ENCODE peak calls at places on chromosomes 2 and 18, in ten cellular contexts. One of them, this sample, is unnamed.

GRCh38 chr2:119489232-119489952 is 34.9 kb downstream of the SCTR start:
- DNase-seq in tibial artery: no peak
- DNase-seq in WERI-Rb-1: no peak
- DNase-seq in endothelial cell of umbilical vein: no peak
- DNase-seq in upper lobe of left lung: no peak
- DNase-seq in heart left ventricle: no peak
- DNase-seq in GM20000: no peak
- DNase-seq in progenitor cell of endocrine pancreas: no peak
- DNase-seq in CD14-positive monocyte: no peak
- DNase-seq in heart right ventricle: no peak
- DNase-seq in this sample: no peak

GRCh38 chr2:72220170-72220569 is 72.5 kb upstream of the CYP26B1 start:
- DNase-seq in heart left ventricle: no peak
- DNase-seq in WERI-Rb-1: peak; percentile 92
- DNase-seq in heart right ventricle: no peak
- DNase-seq in progenitor cell of endocrine pancreas: no peak
- DNase-seq in CD14-positive monocyte: no peak
- DNase-seq in tibial artery: no peak
- DNase-seq in endothelial cell of umbilical vein: no peak
- DNase-seq in upper lobe of left lung: no peak
- DNase-seq in GM20000: no peak
- DNase-seq in this sample: no peak

GRCh38 chr2:42922790-42923631 is 130.6 kb upstream of the HAAO start:
- DNase-seq in progenitor cell of endocrine pancreas: no peak
- DNase-seq in tibial artery: peak; percentile 90
- DNase-seq in endothelial cell of umbilical vein: no peak
- DNase-seq in GM20000: no peak
- DNase-seq in CD14-positive monocyte: no peak
- DNase-seq in WERI-Rb-1: no peak
- DNase-seq in upper lobe of left lung: no peak
- DNase-seq in heart left ventricle: no peak
- DNase-seq in heart right ventricle: no peak
- DNase-seq in this sample: no peak

GRCh38 chr18:8367217-8367988 is 241.8 kb upstream of the RAB12 start:
- DNase-seq in WERI-Rb-1: peak; percentile 54
- DNase-seq in heart left ventricle: no peak
- DNase-seq in tibial artery: no peak
- DNase-seq in GM20000: peak; percentile 42
- DNase-seq in endothelial cell of umbilical vein: peak; percentile 32
- DNase-seq in progenitor cell of endocrine pancreas: peak; percentile 40
- DNase-seq in heart right ventricle: peak; percentile 38
- DNase-seq in CD14-positive monocyte: no peak
- DNase-seq in upper lobe of left lung: peak; percentile 43
- DNase-seq in this sample: no peak

GRCh38 chr2:215971671-215972070 is 41.7 kb downstream of the MREG start:
- DNase-seq in upper lobe of left lung: no peak
- DNase-seq in heart right ventricle: no peak
- DNase-seq in heart left ventricle: no peak
- DNase-seq in progenitor cell of endocrine pancreas: no peak
- DNase-seq in GM20000: no peak
- DNase-seq in WERI-Rb-1: no peak
- DNase-seq in CD14-positive monocyte: no peak
- DNase-seq in endothelial cell of umbilical vein: no peak
- DNase-seq in tibial artery: no peak
- DNase-seq in this sample: no peak

GRCh38 chr2:201887851-201888451 is 81.6 kb downstream of the CDK15 start:
- DNase-seq in tibial artery: no peak
- DNase-seq in CD14-positive monocyte: no peak
- DNase-seq in progenitor cell of endocrine pancreas: no peak
- DNase-seq in WERI-Rb-1: peak; percentile 20
- DNase-seq in heart right ventricle: no peak
- DNase-seq in heart left ventricle: no peak
- DNase-seq in upper lobe of left lung: no peak
- DNase-seq in GM20000: no peak
- DNase-seq in endothelial cell of umbilical vein: peak; percentile 21
- DNase-seq in this sample: no peak

GRCh38 chr2:66317268-66317899 is 117.5 kb upstream of the MEIS1 start:
- DNase-seq in tibial artery: no peak
- DNase-seq in heart right ventricle: no peak
- DNase-seq in progenitor cell of endocrine pancreas: no peak
- DNase-seq in GM20000: no peak
- DNase-seq in WERI-Rb-1: no peak
- DNase-seq in CD14-positive monocyte: no peak
- DNase-seq in heart left ventricle: no peak
- DNase-seq in endothelial cell of umbilical vein: no peak
- DNase-seq in upper lobe of left lung: no peak
- DNase-seq in this sample: no peak

GRCh38 chr2:237427807-237428506 is 14.0 kb upstream of the COL6A3 start:
- DNase-seq in GM20000: no peak
- DNase-seq in heart left ventricle: no peak
- DNase-seq in tibial artery: no peak
- DNase-seq in heart right ventricle: no peak
- DNase-seq in CD14-positive monocyte: no peak
- DNase-seq in WERI-Rb-1: no peak
- DNase-seq in upper lobe of left lung: no peak
- DNase-seq in endothelial cell of umbilical vein: no peak
- DNase-seq in progenitor cell of endocrine pancreas: no peak
- DNase-seq in this sample: no peak

GRCh38 chr2:172423120-172423519 is 4.3 kb upstream of the ITGA6 start:
- DNase-seq in heart right ventricle: no peak
- DNase-seq in upper lobe of left lung: no peak
- DNase-seq in GM20000: no peak
- DNase-seq in endothelial cell of umbilical vein: no peak
- DNase-seq in progenitor cell of endocrine pancreas: no peak
- DNase-seq in CD14-positive monocyte: no peak
- DNase-seq in WERI-Rb-1: no peak
- DNase-seq in heart left ventricle: no peak
- DNase-seq in tibial artery: no peak
- DNase-seq in this sample: no peak

GRCh38 chr18:47595816-47596501 is 334.5 kb downstream of the SMAD2 start:
- DNase-seq in progenitor cell of endocrine pancreas: no peak
- DNase-seq in heart left ventricle: no peak
- DNase-seq in tibial artery: no peak
- DNase-seq in CD14-positive monocyte: no peak
- DNase-seq in endothelial cell of umbilical vein: peak; percentile 1
- DNase-seq in upper lobe of left lung: no peak
- DNase-seq in heart right ventricle: no peak
- DNase-seq in GM20000: peak; percentile 58
- DNase-seq in WERI-Rb-1: peak; percentile 78
- DNase-seq in this sample: no peak

GRCh38 chr2:214127178-214127970 is 283.5 kb upstream of the VWC2L start:
- DNase-seq in heart left ventricle: no peak
- DNase-seq in WERI-Rb-1: no peak
- DNase-seq in upper lobe of left lung: no peak
- DNase-seq in heart right ventricle: no peak
- DNase-seq in CD14-positive monocyte: no peak
- DNase-seq in progenitor cell of endocrine pancreas: no peak
- DNase-seq in endothelial cell of umbilical vein: no peak
- DNase-seq in tibial artery: peak; percentile 77
- DNase-seq in GM20000: no peak
- DNase-seq in this sample: no peak

GRCh38 chr2:61117534-61117933 is 44.5 kb upstream of the C2orf74 start:
- DNase-seq in endothelial cell of umbilical vein: no peak
- DNase-seq in upper lobe of left lung: no peak
- DNase-seq in heart left ventricle: no peak
- DNase-seq in tibial artery: no peak
- DNase-seq in progenitor cell of endocrine pancreas: no peak
- DNase-seq in heart right ventricle: no peak
- DNase-seq in WERI-Rb-1: no peak
- DNase-seq in CD14-positive monocyte: no peak
- DNase-seq in GM20000: peak; percentile 15
- DNase-seq in this sample: no peak

GRCh38 chr2:37349376-37349775 is 4.9 kb downstream of the QPCT start:
- DNase-seq in progenitor cell of endocrine pancreas: no peak
- DNase-seq in WERI-Rb-1: no peak
- DNase-seq in upper lobe of left lung: no peak
- DNase-seq in GM20000: no peak
- DNase-seq in endothelial cell of umbilical vein: no peak
- DNase-seq in CD14-positive monocyte: no peak
- DNase-seq in heart left ventricle: no peak
- DNase-seq in tibial artery: no peak
- DNase-seq in heart right ventricle: no peak
- DNase-seq in this sample: no peak

GRCh38 chr2:96099861-96100798 is 16.2 kb downstream of the ADRA2B start:
- DNase-seq in upper lobe of left lung: peak; percentile 10
- DNase-seq in WERI-Rb-1: peak; percentile 42
- DNase-seq in heart right ventricle: no peak
- DNase-seq in endothelial cell of umbilical vein: peak; percentile 26
- DNase-seq in CD14-positive monocyte: peak; percentile 8
- DNase-seq in tibial artery: peak; percentile 46
- DNase-seq in GM20000: no peak
- DNase-seq in progenitor cell of endocrine pancreas: no peak
- DNase-seq in heart left ventricle: no peak
- DNase-seq in this sample: peak; percentile 10

GRCh38 chr2:239984431-239985194 is 40.5 kb downstream of the NDUFA10 start:
- DNase-seq in CD14-positive monocyte: no peak
- DNase-seq in heart left ventricle: no peak
- DNase-seq in upper lobe of left lung: no peak
- DNase-seq in tibial artery: no peak
- DNase-seq in progenitor cell of endocrine pancreas: no peak
- DNase-seq in heart right ventricle: no peak
- DNase-seq in GM20000: no peak
- DNase-seq in WERI-Rb-1: no peak
- DNase-seq in endothelial cell of umbilical vein: no peak
- DNase-seq in this sample: no peak

GRCh38 chr18:44627245-44627644 is 53.4 kb upstream of the SETBP1 start:
- DNase-seq in GM20000: no peak
- DNase-seq in heart right ventricle: no peak
- DNase-seq in tibial artery: no peak
- DNase-seq in heart left ventricle: no peak
- DNase-seq in CD14-positive monocyte: no peak
- DNase-seq in WERI-Rb-1: no peak
- DNase-seq in upper lobe of left lung: no peak
- DNase-seq in endothelial cell of umbilical vein: peak; percentile 33
- DNase-seq in progenitor cell of endocrine pancreas: no peak
- DNase-seq in this sample: no peak

GRCh38 chr2:206614825-206615224 is 27.5 kb upstream of the FAM237A start:
- DNase-seq in WERI-Rb-1: no peak
- DNase-seq in heart left ventricle: no peak
- DNase-seq in CD14-positive monocyte: no peak
- DNase-seq in progenitor cell of endocrine pancreas: no peak
- DNase-seq in tibial artery: no peak
- DNase-seq in upper lobe of left lung: no peak
- DNase-seq in endothelial cell of umbilical vein: no peak
- DNase-seq in GM20000: no peak
- DNase-seq in heart right ventricle: no peak
- DNase-seq in this sample: no peak

GRCh38 chr2:32553829-32554432 is 73.9 kb upstream of the TTC27 start:
- DNase-seq in upper lobe of left lung: no peak
- DNase-seq in endothelial cell of umbilical vein: peak; percentile 63
- DNase-seq in CD14-positive monocyte: no peak
- DNase-seq in tibial artery: no peak
- DNase-seq in GM20000: peak; percentile 57
- DNase-seq in heart right ventricle: no peak
- DNase-seq in progenitor cell of endocrine pancreas: no peak
- DNase-seq in heart left ventricle: no peak
- DNase-seq in WERI-Rb-1: no peak
- DNase-seq in this sample: no peak

DNA sequence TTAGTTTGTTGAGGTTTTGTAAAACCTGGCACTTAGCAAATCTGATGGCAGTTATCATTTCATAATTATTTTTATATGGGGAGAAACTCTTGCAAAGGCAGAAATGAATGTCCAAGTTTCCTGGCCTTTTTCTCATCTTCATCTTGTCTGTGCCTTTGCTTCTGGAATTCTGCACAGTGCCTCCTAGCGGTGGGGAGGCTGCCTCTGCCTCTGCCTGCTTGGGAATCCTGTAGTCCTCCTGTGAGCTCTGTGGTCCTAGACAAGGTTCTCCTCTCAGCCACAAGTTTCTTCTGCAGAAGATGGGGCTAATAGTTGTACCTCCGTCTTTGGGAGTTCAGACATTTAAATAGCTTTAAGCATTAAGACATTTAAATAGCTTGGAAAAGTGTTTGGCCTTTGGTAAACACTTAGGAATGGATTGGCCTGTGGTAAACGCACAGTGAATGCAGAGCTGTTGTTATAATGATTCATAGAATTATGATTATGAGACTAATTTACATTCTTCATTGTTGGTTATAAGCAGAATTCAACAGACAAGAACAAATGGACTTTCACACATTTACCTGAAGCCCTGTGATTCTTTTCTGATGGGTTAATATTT is 101.2 kb downstream of the ZNF236 start:
- DNase-seq in heart left ventricle: no peak
- DNase-seq in GM20000: no peak
- DNase-seq in heart right ventricle: no peak
- DNase-seq in WERI-Rb-1: peak; percentile 71
- DNase-seq in upper lobe of left lung: no peak
- DNase-seq in endothelial cell of umbilical vein: peak; percentile 13
- DNase-seq in progenitor cell of endocrine pancreas: no peak
- DNase-seq in tibial artery: no peak
- DNase-seq in CD14-positive monocyte: no peak
- DNase-seq in this sample: no peak
- TF ChIP-seq CTCF in heart left ventricle: no peak
- TF ChIP-seq CTCF in GM20000: peak; percentile 37
- TF ChIP-seq CTCF in heart right ventricle: no peak
- TF ChIP-seq CTCF in WERI-Rb-1: peak; percentile 92
- TF ChIP-seq CTCF in upper lobe of left lung: no peak
- TF ChIP-seq CTCF in endothelial cell of umbilical vein: peak; percentile 52
- TF ChIP-seq CTCF in progenitor cell of endocrine pancreas: peak; percentile 57
- TF ChIP-seq CTCF in tibial artery: no peak
- TF ChIP-seq CTCF in CD14-positive monocyte: no peak
- TF ChIP-seq CTCF in this sample: no peak

GRCh38 chr2:44560961-44561360 is 199.2 kb downstream of the CAMKMT start:
- DNase-seq in upper lobe of left lung: no peak
- DNase-seq in endothelial cell of umbilical vein: peak; percentile 25
- DNase-seq in progenitor cell of endocrine pancreas: no peak
- DNase-seq in heart right ventricle: no peak
- DNase-seq in CD14-positive monocyte: no peak
- DNase-seq in WERI-Rb-1: no peak
- DNase-seq in heart left ventricle: no peak
- DNase-seq in GM20000: no peak
- DNase-seq in tibial artery: no peak
- DNase-seq in this sample: no peak
- TF ChIP-seq CTCF in upper lobe of left lung: no peak
- TF ChIP-seq CTCF in endothelial cell of umbilical vein: no peak
- TF ChIP-seq CTCF in progenitor cell of endocrine pancreas: no peak
- TF ChIP-seq CTCF in heart right ventricle: no peak
- TF ChIP-seq CTCF in CD14-positive monocyte: no peak
- TF ChIP-seq CTCF in WERI-Rb-1: no peak
- TF ChIP-seq CTCF in heart left ventricle: no peak
- TF ChIP-seq CTCF in GM20000: no peak
- TF ChIP-seq CTCF in tibial artery: no peak
- TF ChIP-seq CTCF in this sample: no peak

GRCh38 chr2:128282976-128283810 is 35.5 kb downstream of the HS6ST1 start:
- DNase-seq in heart left ventricle: no peak
- DNase-seq in CD14-positive monocyte: no peak
- DNase-seq in progenitor cell of endocrine pancreas: no peak
- DNase-seq in GM20000: no peak
- DNase-seq in heart right ventricle: peak; percentile 17
- DNase-seq in upper lobe of left lung: no peak
- DNase-seq in WERI-Rb-1: peak; percentile 76
- DNase-seq in endothelial cell of umbilical vein: no peak
- DNase-seq in tibial artery: no peak
- DNase-seq in this sample: no peak
- TF ChIP-seq CTCF in heart left ventricle: no peak
- TF ChIP-seq CTCF in CD14-positive monocyte: no peak
- TF ChIP-seq CTCF in progenitor cell of endocrine pancreas: peak; percentile 10
- TF ChIP-seq CTCF in GM20000: no peak
- TF ChIP-seq CTCF in heart right ventricle: no peak
- TF ChIP-seq CTCF in upper lobe of left lung: no peak
- TF ChIP-seq CTCF in WERI-Rb-1: peak; percentile 71
- TF ChIP-seq CTCF in endothelial cell of umbilical vein: no peak
- TF ChIP-seq CTCF in tibial artery: no peak
- TF ChIP-seq CTCF in this sample: no peak

GRCh38 chr18:35511833-35512232 is 14.1 kb upstream of the INO80C start:
- DNase-seq in heart right ventricle: no peak
- DNase-seq in endothelial cell of umbilical vein: no peak
- DNase-seq in heart left ventricle: no peak
- DNase-seq in CD14-positive monocyte: no peak
- DNase-seq in tibial artery: no peak
- DNase-seq in WERI-Rb-1: no peak
- DNase-seq in GM20000: no peak
- DNase-seq in upper lobe of left lung: no peak
- DNase-seq in progenitor cell of endocrine pancreas: no peak
- DNase-seq in this sample: no peak
- TF ChIP-seq CTCF in heart right ventricle: no peak
- TF ChIP-seq CTCF in endothelial cell of umbilical vein: no peak
- TF ChIP-seq CTCF in heart left ventricle: no peak
- TF ChIP-seq CTCF in CD14-positive monocyte: no peak
- TF ChIP-seq CTCF in tibial artery: no peak
- TF ChIP-seq CTCF in WERI-Rb-1: peak; percentile 31
- TF ChIP-seq CTCF in GM20000: peak; percentile 15
- TF ChIP-seq CTCF in upper lobe of left lung: no peak
- TF ChIP-seq CTCF in progenitor cell of endocrine pancreas: no peak
- TF ChIP-seq CTCF in this sample: no peak

This sample was measured in natural killer cell.